ENCODE peak calls at places on chromosomes 7 and 10, in five cellular contexts. L, Y, S, N and P are unnamed samples.
A peak's percentile ranks its signal among the peaks of the same experiment; 100 is the strongest.

GRCh38 chr10:105774881-105775280 is 1133.8 kb downstream of the SORCS3 start:
- DNase-seq in L (no peak), Y (no peak), S (no peak), N (no peak), P (no peak)

GRCh38 chr7:107372298-107372697 is 97.6 kb upstream of the GPR22 start:
- DNase-seq in L (no peak), Y (no peak), S (no peak), N (no peak), P (peak; percentile 67)

GRCh38 chr10:70843333-70843732 is 27.6 kb downstream of the SGPL1 start:
- DNase-seq in L (no peak), Y (no peak), S (no peak), N (no peak), P (no peak)

GRCh38 chr7:122430710-122431109 is 126.2 kb upstream of the FEZF1 start:
- DNase-seq in L (no peak), Y (no peak), S (no peak), N (peak; percentile 45), P (peak; percentile 5)

GRCh38 chr10:80382989-80383388 is 25.4 kb upstream of the PRXL2A start:
- DNase-seq in L (no peak), Y (peak; percentile 39), S (no peak), N (peak; percentile 64), P (peak; percentile 66)

GRCh38 chr7:140062528-140063299 is at the start of gene PARP12:
- DNase-seq in L (peak; percentile 95), Y (no peak), S (peak; percentile 87), N (peak; percentile 91), P (peak; percentile 88)

GRCh38 chr7:46569117-46569433 is 648.0 kb upstream of the IGFBP3 start:
- DNase-seq in L (no peak), Y (no peak), S (no peak), N (no peak), P (peak; percentile 31)

GRCh38 chr10:32957341-32958084 is 517 bp downstream of the ITGB1 start:
- DNase-seq in L (peak; percentile 57), Y (peak; percentile 38), S (peak; percentile 54), N (peak; percentile 47), P (no peak)

GRCh38 chr10:129193148-129193547 is 273.9 kb upstream of the MGMT start:
- DNase-seq in L (no peak), Y (no peak), S (no peak), N (peak; percentile 23), P (no peak)

GRCh38 chr7:120725376-120726039 is 132.4 kb downstream of the TSPAN12 start:
- DNase-seq in L (peak; percentile 4), Y (no peak), S (no peak), N (peak; percentile 69), P (peak; percentile 77)

GRCh38 chr10:127506094-127506493 is 43.0 kb upstream of the NPS start:
- DNase-seq in L (no peak), Y (no peak), S (no peak), N (peak; percentile 2), P (no peak)

GRCh38 chr10:59536576-59537014 is 173.1 kb downstream of the SLC16A9 start:
- DNase-seq in L (no peak), Y (no peak), S (no peak), N (peak; percentile 41), P (peak; percentile 32)

GRCh38 chr10:62584216-62584615 is 210.0 kb downstream of the ZNF365 start:
- DNase-seq in L (no peak), Y (no peak), S (no peak), N (peak; percentile 96), P (peak; percentile 99)

GRCh38 chr7:101517304-101517703 is 111.8 kb downstream of the MYL10 start:
- DNase-seq in L (no peak), Y (no peak), S (no peak), N (no peak), P (no peak)

GRCh38 chr7:70506463-70506862 is 625.5 kb upstream of the GALNT17 start:
- DNase-seq in L (no peak), Y (no peak), S (no peak), N (peak; percentile 7), P (no peak)

GRCh38 chr10:124342136-124342820 is 76.4 kb downstream of the OAT start:
- DNase-seq in L (no peak), Y (peak; percentile 18), S (peak; percentile 45), N (no peak), P (no peak)

DNA sequence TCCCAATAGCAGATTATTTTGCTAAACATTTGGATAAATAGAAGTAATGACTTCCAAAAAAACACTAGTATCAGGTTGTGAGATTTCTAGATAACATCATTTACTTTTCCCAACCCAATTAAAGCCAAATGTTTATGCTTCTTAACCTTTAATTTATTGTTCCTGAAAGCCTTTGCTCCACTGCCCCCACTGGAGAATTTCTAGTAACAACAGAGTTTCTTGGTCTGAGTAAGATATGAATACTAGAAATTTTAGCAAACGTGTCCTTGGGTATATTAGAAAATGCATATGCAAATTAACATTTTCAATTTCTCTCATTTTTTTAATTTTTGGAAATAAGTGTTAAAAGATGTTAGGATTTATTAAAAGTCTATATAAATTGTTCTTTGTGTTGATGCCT is 958.0 kb upstream of the PHF14 start:
- DNase-seq in L (no peak), Y (no peak), S (no peak), N (no peak), P (no peak)
- H3K4me3 ChIP-seq in L (no peak overlapping the region), Y (no peak overlapping the region), S (no peak overlapping the region), N (no peak overlapping the region), P (no peak overlapping the region)

DNA sequence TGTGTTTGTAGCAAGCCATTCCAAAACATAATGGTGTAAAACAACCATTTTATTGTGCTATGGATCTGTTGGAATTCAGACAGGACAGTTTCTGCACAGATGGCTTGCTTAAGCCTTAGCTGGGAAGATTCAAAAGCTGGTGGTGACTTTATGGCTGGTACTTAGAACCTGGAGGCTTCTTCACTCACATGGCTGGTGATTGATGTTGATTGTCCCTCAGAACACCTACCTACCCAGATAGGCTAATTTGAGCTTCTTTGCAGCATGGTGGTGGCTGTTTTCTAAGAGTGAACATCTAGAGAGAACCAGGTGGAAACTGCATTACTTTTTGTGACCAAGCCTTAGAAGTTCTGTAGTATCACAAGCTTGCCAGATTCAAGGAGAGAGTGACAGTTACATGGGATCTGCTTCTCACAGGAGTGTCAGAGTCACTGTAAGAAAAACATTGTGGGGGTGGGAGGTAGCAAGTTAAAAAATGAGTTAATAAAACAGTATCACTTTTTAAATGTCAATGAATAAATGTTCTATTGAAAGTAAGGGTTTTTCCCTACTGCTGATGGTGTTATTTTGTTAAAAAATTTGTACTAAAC is 7.1 kb downstream of the R3HCC1L start:
- DNase-seq in L (no peak), Y (no peak), S (no peak), N (no peak), P (no peak)
- H3K4me3 ChIP-seq in L (no peak overlapping the region), Y (no peak overlapping the region), S (no peak overlapping the region), N (no peak overlapping the region), P (no peak overlapping the region)

GRCh38 chr7:18552311-18552916 is 56.9 kb downstream of the HDAC9 start:
- DNase-seq in L (no peak), Y (no peak), S (no peak), N (no peak), P (peak; percentile 13)
- H3K4me3 ChIP-seq in L (no peak overlapping the region), Y (peak overlapping the region; percentile 16), S (no peak overlapping the region), N (no peak overlapping the region), P (no peak overlapping the region)

GRCh38 chr7:130909881-130910672 is 176.1 kb upstream of the KLF14 start:
- DNase-seq in L (no peak), Y (no peak), S (no peak), N (peak; percentile 55), P (no peak)
- H3K4me3 ChIP-seq in L (no peak overlapping the region), Y (no peak overlapping the region), S (peak overlapping the region; percentile 43), N (no peak overlapping the region), P (peak overlapping the region; percentile 71)